ENCODE peak calls at places on chromosomes 3 and 15, in ten cellular contexts. T is adrenal gland; W is AG09309; U is choroid plexus epithelial cell; R is endodermal cell; A is activated CD4-positive, alpha-beta T cell treated with anti-CD3 and anti-CD28 coated beads, Interleukin-2, amount 50 U/mL, for 1 hour; H is retina; B is psoas muscle; I is NCI-H2171; M is stimulated activated CD8-positive, alpha-beta memory T cell treated with anti-CD3 and anti-CD28 coated beads, Interleukin-4, amount 100 ng/mL, for 1 hour. V is an unnamed sample.

GRCh38 chr15:31147456-31147855 is 45.9 kb upstream of the TRPM1 start:
- DNase-seq in T (no peak), R (no peak), B (no peak), M (no peak), W (no peak), U (no peak), H (no peak), I (no peak), A (no peak), V (no peak)

GRCh38 chr3:12681586-12682371 is 17.9 kb upstream of the RAF1 start:
- DNase-seq in R (no peak), I (no peak), T (peak), B (no peak), A (no peak), H (no peak), W (peak), M (no peak), U (peak), V (no peak)

GRCh38 chr3:49654955-49655556 is 19.1 kb upstream of the APEH start:
- DNase-seq in W (no peak), T (no peak), H (no peak), A (no peak), I (no peak), R (no peak), M (no peak), B (peak), U (no peak), V (no peak)

GRCh38 chr15:91572110-91572509 is 281.4 kb upstream of the SLCO3A1 start:
- DNase-seq in T (no peak), W (no peak), B (no peak), H (no peak), I (peak), R (no peak), U (peak), A (no peak), M (no peak), V (peak)

GRCh38 chr3:14403636-14404395 is 1.4 kb downstream of the SLC6A6 start:
- DNase-seq in I (no peak), W (no peak), R (no peak), B (peak), M (no peak), H (peak), A (no peak), T (peak), U (no peak), V (peak)

GRCh38 chr3:73547427-73548036 is 77.2 kb downstream of the PDZRN3 start:
- DNase-seq in H (no peak), R (no peak), M (no peak), I (no peak), U (peak), W (peak), T (no peak), B (no peak), A (no peak), V (peak)

GRCh38 chr3:60935709-60936108 is 315.5 kb downstream of the FHIT start:
- DNase-seq in W (peak), U (peak), B (no peak), T (no peak), A (no peak), R (no peak), I (no peak), H (no peak), M (no peak), V (no peak)

GRCh38 chr3:42749025-42749752 is 23.9 kb downstream of the CCDC13 start:
- DNase-seq in A (no peak), H (no peak), M (no peak), U (no peak), W (no peak), I (no peak), T (no peak), B (no peak), R (peak), V (no peak)

GRCh38 chr3:111712294-111713180 is 117.4 kb upstream of the ZBED2 start:
- DNase-seq in H (peak), R (no peak), I (peak), U (no peak), W (no peak), A (no peak), B (no peak), T (no peak), M (no peak), V (peak)

GRCh38 chr3:129187857-129188256 is 4.2 kb upstream of the CNBP start:
- DNase-seq in H (no peak), M (no peak), T (no peak), W (no peak), U (no peak), A (no peak), I (no peak), B (no peak), R (no peak), V (no peak)